ENCODE peak calls at places on chromosomes 6 and 20, in four cellular contexts. One of them, this sample, is unnamed.

GRCh38 chr6:110608151-110608550 is 131.7 kb upstream of the SLC22A16 start:
- DNase-seq in CD8-positive, alpha-beta T cell: no peak
- DNase-seq in central memory CD4-positive, alpha-beta T cell: no peak
- DNase-seq in RCC 7860: no peak
- DNase-seq in this sample: no peak

GRCh38 chr6:71478834-71479541 is 190.4 kb downstream of the OGFRL1 start:
- DNase-seq in CD8-positive, alpha-beta T cell: no peak
- DNase-seq in central memory CD4-positive, alpha-beta T cell: no peak
- DNase-seq in RCC 7860: peak
- DNase-seq in this sample: no peak

GRCh38 chr20:10540636-10541493 is 105.8 kb downstream of the SLX4IP start:
- DNase-seq in CD8-positive, alpha-beta T cell: no peak
- DNase-seq in central memory CD4-positive, alpha-beta T cell: no peak
- DNase-seq in RCC 7860: peak
- DNase-seq in this sample: no peak

GRCh38 chr20:8360035-8360434 is 228.0 kb downstream of the PLCB1 start:
- DNase-seq in CD8-positive, alpha-beta T cell: no peak
- DNase-seq in central memory CD4-positive, alpha-beta T cell: no peak
- DNase-seq in RCC 7860: no peak
- DNase-seq in this sample: no peak

GRCh38 chr6:80638222-80639055 is 532.0 kb downstream of the BCKDHB start:
- DNase-seq in CD8-positive, alpha-beta T cell: no peak
- DNase-seq in central memory CD4-positive, alpha-beta T cell: no peak
- DNase-seq in RCC 7860: peak
- DNase-seq in this sample: peak

GRCh38 chr6:129146836-129147366 is 264.0 kb downstream of the LAMA2 start:
- DNase-seq in CD8-positive, alpha-beta T cell: no peak
- DNase-seq in central memory CD4-positive, alpha-beta T cell: no peak
- DNase-seq in RCC 7860: no peak
- DNase-seq in this sample: no peak

GRCh38 chr6:30207619-30208295 is 5.4 kb downstream of the TRIM26 start:
- DNase-seq in CD8-positive, alpha-beta T cell: no peak
- DNase-seq in central memory CD4-positive, alpha-beta T cell: no peak
- DNase-seq in RCC 7860: no peak
- DNase-seq in this sample: no peak

GRCh38 chr20:4820833-4821518 is 99.3 kb downstream of the PRND start:
- DNase-seq in CD8-positive, alpha-beta T cell: no peak
- DNase-seq in central memory CD4-positive, alpha-beta T cell: no peak
- DNase-seq in RCC 7860: peak
- DNase-seq in this sample: no peak

GRCh38 chr20:3281437-3281836 is 42.4 kb upstream of the SLC4A11 start:
- DNase-seq in CD8-positive, alpha-beta T cell: no peak
- DNase-seq in central memory CD4-positive, alpha-beta T cell: no peak
- DNase-seq in RCC 7860: no peak
- DNase-seq in this sample: no peak

GRCh38 chr20:20407891-20408805 is 40.2 kb downstream of the INSM1 start:
- DNase-seq in CD8-positive, alpha-beta T cell: no peak
- DNase-seq in central memory CD4-positive, alpha-beta T cell: no peak
- DNase-seq in RCC 7860: no peak
- DNase-seq in this sample: no peak

GRCh38 chr6:75431379-75431778 is 62.2 kb downstream of the FILIP1 start:
- DNase-seq in CD8-positive, alpha-beta T cell: no peak
- DNase-seq in central memory CD4-positive, alpha-beta T cell: no peak
- DNase-seq in RCC 7860: peak
- DNase-seq in this sample: no peak

This sample was measured in GM13977.